ENCODE peak calls at places on chromosomes 16 and 17, in five cellular contexts. R is H9, E is H1, D is trophoblast cell, C is mesenchymal stem cell. T is an unnamed sample.

GRCh38 chr16:83212301-83212841 is 585.6 kb downstream of the CDH13 start:
- DNase-seq in R (no peak), E (no peak), D (no peak), C (no peak), T (no peak)

GRCh38 chr16:46673320-46674013 is 15.5 kb downstream of the VPS35 start:
- DNase-seq in R (peak), E (no peak), D (peak), C (peak), T (peak)

GRCh38 chr17:76034433-76035185 is 7.5 kb upstream of the EVPL start:
- DNase-seq in R (no peak), E (no peak), D (no peak), C (no peak), T (no peak)

GRCh38 chr17:74356640-74357465 is 4.8 kb downstream of the BTBD17 start:
- DNase-seq in R (peak), E (no peak), D (peak), C (no peak), T (no peak)

GRCh38 chr16:84144301-84144858 is 597 bp downstream of the HSDL1 start:
- DNase-seq in R (no peak), E (no peak), D (peak), C (peak), T (no peak)

GRCh38 chr17:55152236-55152635 is 112.5 kb upstream of the HLF start:
- DNase-seq in R (no peak), E (no peak), D (no peak), C (no peak), T (no peak)

GRCh38 chr17:38600906-38601305 is 4.8 kb downstream of the SRCIN1 start:
- DNase-seq in R (peak), E (no peak), D (no peak), C (no peak), T (no peak)

GRCh38 chr16:66502020-66502913 is 47.7 kb downstream of the TK2 start:
- DNase-seq in R (no peak), E (no peak), D (peak), C (peak), T (no peak)

GRCh38 chr16:4945560-4946502 is 8.9 kb upstream of the PPL start:
- DNase-seq in R (no peak), E (no peak), D (peak), C (peak), T (no peak)

GRCh38 chr17:30323262-30323894 is 10.5 kb downstream of the TMIGD1 start:
- DNase-seq in R (no peak), E (no peak), D (no peak), C (no peak), T (no peak)

GRCh38 chr16:28924399-28924761 is 658 bp downstream of the RABEP2 start:
- DNase-seq in R (no peak), E (no peak), D (no peak), C (no peak), T (no peak)

GRCh38 chr16:82651921-82652601 is 25.3 kb downstream of the CDH13 start:
- DNase-seq in R (no peak), E (no peak), D (no peak), C (peak), T (no peak)

GRCh38 chr16:56372938-56373337 is 52.4 kb downstream of the AMFR start:
- DNase-seq in R (no peak), E (no peak), D (no peak), C (no peak), T (no peak)

GRCh38 chr17:35127751-35128514 is 6.5 kb downstream of the FNDC8 start:
- DNase-seq in R (no peak), E (no peak), D (no peak), C (no peak), T (no peak)

GRCh38 chr16:77531741-77532140 is 96.9 kb upstream of the ADAMTS18 start:
- DNase-seq in R (no peak), E (no peak), D (peak), C (peak), T (no peak)

GRCh38 chr17:49616546-49617205 is 41.0 kb downstream of the NXPH3 start:
- DNase-seq in R (no peak), E (no peak), D (no peak), C (no peak), T (no peak)

GRCh38 chr17:7737601-7738000 is 20.1 kb downstream of the DNAH2 start:
- DNase-seq in R (no peak), E (no peak), D (no peak), C (no peak), T (no peak)

GRCh38 chr16:1903845-1904820 is 14.1 kb downstream of the HS3ST6 start:
- DNase-seq in R (no peak), E (no peak), D (no peak), C (no peak), T (no peak)

GRCh38 chr17:42675984-42676423 is 790 bp downstream of the PLEKHH3 start:
- DNase-seq in R (peak), E (no peak), D (peak), C (peak), T (no peak)

GRCh38 chr16:85633438-85633743 is 20.3 kb downstream of the GSE1 start:
- DNase-seq in R (no peak), E (no peak), D (no peak), C (no peak), T (no peak)

GRCh38 chr17:40516581-40517285 is 15.3 kb upstream of the TNS4 start:
- DNase-seq in R (no peak), E (no peak), D (peak), C (peak), T (no peak)

GRCh38 chr16:30122621-30123160 is 329 bp downstream of the MAPK3 start:
- DNase-seq in R (no peak), E (no peak), D (peak), C (peak), T (no peak)

GRCh38 chr17:8696951-8697745 is 47.5 kb downstream of the CCDC42 start:
- DNase-seq in R (peak), E (no peak), D (peak), C (peak), T (no peak)

GRCh38 chr16:29680180-29680598 is 1.2 kb downstream of the QPRT start:
- DNase-seq in R (no peak), E (no peak), D (peak), C (no peak), T (no peak)

GRCh38 chr17:1518410-1518809 is 2.0 kb upstream of the INPP5K start:
- DNase-seq in R (no peak), E (no peak), D (no peak), C (no peak), T (no peak)

GRCh38 chr16:12628526-12628925 is 175.2 kb downstream of the CPPED1 start:
- DNase-seq in R (no peak), E (no peak), D (no peak), C (no peak), T (no peak)

GRCh38 chr16:86355538-86355937 is 154.8 kb upstream of the FOXF1 start:
- DNase-seq in R (no peak), E (no peak), D (no peak), C (peak), T (no peak)

GRCh38 chr17:73933871-73934270 is 269.6 kb upstream of the RPL38 start:
- DNase-seq in R (no peak), E (no peak), D (no peak), C (no peak), T (no peak)

GRCh38 chr16:81128726-81129524 is 32.7 kb upstream of the GCSH start:
- DNase-seq in R (no peak), E (no peak), D (no peak), C (no peak), T (no peak)

GRCh38 chr16:47480410-47480809 is 19.3 kb downstream of the PHKB start:
- DNase-seq in R (no peak), E (no peak), D (no peak), C (no peak), T (no peak)

GRCh38 chr16:88649924-88650748 is 717 bp downstream of the CYBA start:
- DNase-seq in R (peak), E (no peak), D (peak), C (peak), T (no peak)

GRCh38 chr17:59202320-59202719 is 7.5 kb upstream of the SMG8 start:
- DNase-seq in R (no peak), E (no peak), D (no peak), C (no peak), T (no peak)

GRCh38 chr16:65244811-65245210 is 122.9 kb upstream of the CDH11 start:
- DNase-seq in R (no peak), E (no peak), D (no peak), C (no peak), T (no peak)

GRCh38 chr17:54063639-54064038 is 240.9 kb downstream of the KIF2B start:
- DNase-seq in R (no peak), E (no peak), D (peak), C (no peak), T (no peak)

GRCh38 chr16:58264961-58265479 is 29.8 kb downstream of the PRSS54 start:
- DNase-seq in R (no peak), E (no peak), D (peak), C (peak), T (no peak)

GRCh38 chr16:50861926-50862325 is 120.0 kb downstream of the CYLD start:
- DNase-seq in R (no peak), E (no peak), D (no peak), C (no peak), T (no peak)
- H2BK12ac ChIP-seq in R (no peak), E (no peak), D (no peak), C (no peak), T (no peak)

GRCh38 chr17:17448723-17449122 is 28.1 kb upstream of the MED9 start:
- DNase-seq in R (no peak), E (no peak), D (no peak), C (no peak), T (no peak)

GRCh38 chr17:17446666-17447155 is 30.1 kb upstream of the MED9 start:
- DNase-seq in R (no peak), E (no peak), D (no peak), C (no peak), T (no peak)

GRCh38 chr17:17445925-17446665 is 30.7 kb upstream of the MED9 start:
- DNase-seq in R (no peak), E (no peak), D (no peak), C (peak), T (no peak)

GRCh38 chr17:17448076-17448475 is 28.7 kb upstream of the MED9 start:
- DNase-seq in R (no peak), E (no peak), D (no peak), C (no peak), T (no peak)

GRCh38 chr17:17447264-17447663 is 29.5 kb upstream of the MED9 start:
- DNase-seq in R (no peak), E (no peak), D (no peak), C (no peak), T (no peak)
- H2BK12ac ChIP-seq in R (no peak), E (no peak), D (no peak), C (no peak), T (no peak)

DNA sequence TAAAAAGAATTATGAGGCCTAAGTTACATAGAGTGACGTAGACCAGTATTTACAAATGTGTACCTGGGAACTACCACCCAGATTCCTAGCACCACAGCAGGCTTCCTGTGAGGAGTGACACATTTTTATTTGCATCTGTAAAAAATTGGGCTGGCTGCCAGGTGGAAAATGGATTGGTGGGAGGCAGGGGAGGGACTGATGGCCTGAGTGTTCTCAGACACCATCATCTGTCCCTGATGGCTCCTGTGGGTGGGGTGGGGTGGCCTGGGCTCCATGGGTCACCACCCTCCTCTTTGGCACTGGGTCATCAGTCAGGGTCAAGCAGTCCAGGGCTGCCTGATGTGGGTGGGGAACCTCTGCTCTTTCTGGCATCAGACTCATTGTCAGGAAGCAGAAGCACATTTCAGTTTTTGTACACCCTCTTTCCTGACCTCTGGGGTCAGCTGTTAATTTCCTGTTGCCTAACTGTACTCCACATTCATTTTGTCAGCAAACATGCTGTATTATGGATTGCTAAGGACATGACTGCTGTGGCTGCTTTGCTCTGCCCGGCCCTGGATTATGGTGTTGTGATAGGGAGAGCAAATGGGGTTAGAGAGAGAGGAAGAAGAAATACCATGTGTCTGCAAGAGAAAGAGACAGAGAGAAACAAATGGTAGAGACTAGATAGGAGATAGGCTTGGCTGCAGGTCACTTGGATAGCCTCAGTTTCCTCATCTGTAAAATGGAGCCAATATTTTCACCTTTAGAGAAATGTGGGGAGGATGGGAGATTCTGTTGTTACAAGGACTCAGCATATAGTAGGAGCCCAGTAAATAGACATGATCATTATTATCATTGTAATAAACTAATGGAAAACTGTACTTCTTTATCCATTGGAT is 11.6 kb upstream of the MFAP4 start:
- DNase-seq in R (no peak), E (no peak), D (peak), C (peak), T (no peak)
- H2BK12ac ChIP-seq in R (no peak), E (peak), D (no peak), C (peak), T (no peak)

DNA sequence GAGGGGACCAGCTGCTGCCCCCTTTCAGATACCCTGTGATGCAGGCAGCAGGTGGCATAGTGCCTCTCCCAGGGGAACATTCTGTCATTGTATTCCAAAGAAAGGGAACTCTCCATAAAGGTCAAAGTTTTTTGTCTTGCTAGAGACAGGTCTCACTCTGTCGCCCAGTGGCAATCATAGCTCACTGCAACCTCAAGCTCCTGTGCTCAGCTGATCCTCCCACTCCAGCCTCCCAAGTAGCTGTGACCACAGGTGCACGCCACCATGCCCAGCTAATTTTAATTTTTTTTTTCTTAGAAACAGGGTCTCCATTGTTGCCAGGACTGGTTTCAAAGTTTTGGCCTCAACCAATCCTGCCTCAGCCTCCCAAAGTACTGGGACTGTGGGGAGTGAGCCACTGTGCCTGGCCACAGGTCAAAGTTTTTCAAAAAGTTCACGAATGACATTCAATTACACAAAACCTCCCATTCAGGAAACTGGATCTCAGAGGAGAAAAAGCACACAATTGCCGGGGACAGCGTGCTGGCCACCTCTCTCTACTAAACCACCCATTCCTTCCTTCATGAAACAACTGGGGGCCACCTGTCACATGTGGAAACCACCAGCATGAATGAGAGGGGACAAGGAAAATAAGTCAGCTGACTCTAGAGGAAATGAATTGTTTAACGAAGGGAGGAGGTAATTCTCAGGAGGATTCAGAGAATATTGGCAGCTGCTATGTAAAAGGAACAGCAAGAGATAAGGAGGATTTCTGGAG is 80.0 kb downstream of the MARCHF10 start:
- DNase-seq in R (peak), E (no peak), D (peak), C (no peak), T (no peak)
- H2BK12ac ChIP-seq in R (no peak), E (no peak), D (peak), C (no peak), T (no peak)

DNA sequence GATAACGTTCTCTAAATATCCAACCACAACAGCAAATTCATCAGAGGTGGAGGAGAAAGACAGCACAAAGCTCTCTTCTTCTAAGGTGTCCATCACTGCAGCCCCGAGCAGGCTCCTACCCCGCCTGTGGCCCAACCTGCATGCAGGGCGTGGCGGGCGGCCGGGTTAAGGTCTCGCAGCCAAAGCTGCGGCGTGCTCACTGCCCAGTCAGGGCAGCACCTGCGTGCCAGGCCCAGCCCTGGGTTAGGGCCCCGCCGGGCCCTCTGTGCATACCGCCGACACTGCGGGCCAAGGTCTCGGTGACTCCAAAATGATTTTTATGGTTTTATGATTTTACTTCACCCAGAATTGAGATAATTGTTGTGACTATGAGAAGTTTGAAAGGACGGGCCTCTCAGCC is 57.8 kb downstream of the FOXK2 start:
- DNase-seq in R (no peak), E (no peak), D (no peak), C (no peak), T (no peak)
- H2BK12ac ChIP-seq in R (no peak), E (no peak), D (no peak), C (no peak), T (no peak)

GRCh38 chr16:27154573-27155521 is 48.5 kb upstream of the KDM8 start:
- DNase-seq in R (peak), E (peak), D (peak), C (peak), T (peak)
- H2BK12ac ChIP-seq in R (no peak), E (no peak), D (no peak), C (no peak), T (no peak)